ENCODE peak calls at places on chromosomes 5 and 9, in seven cellular contexts. O is HFFc6; D is hypothalamus; F is activated T-helper 1 cell treated with anti-CD3 and anti-CD28 coated beads, Interleukin-12 subunit alpha, Interleukin-12 subunit beta, Interleukin-2, Interleukin-4 antibody, amounts not matched to agents 30 ng/mL and 10 ng/mL and 1 ng/mL, durations not matched to agents 14 hours and 24 hours and 36 hours; H is AG08395; Y is fibroblast of the conjunctiva; T is prostate gland. U is an unnamed sample.

GRCh38 chr5:78633710-78634109 is 14.9 kb downstream of the LHFPL2 start:
- DNase-seq in O (no peak), D (no peak), F (no peak), H (peak; percentile 18), Y (no peak), T (no peak), U (no peak)

GRCh38 chr5:158752656-158752973 is 347.1 kb downstream of the EBF1 start:
- DNase-seq in O (no peak), D (no peak), F (no peak), H (no peak), Y (no peak), T (no peak), U (no peak)

GRCh38 chr9:136745389-136746218 is 2.7 kb downstream of the LCN6 start:
- DNase-seq in O (no peak), D (no peak), F (no peak), H (no peak), Y (no peak), T (no peak), U (no peak)

GRCh38 chr5:534743-535671 is 10.8 kb upstream of the SLC9A3 start:
- DNase-seq in O (no peak), D (no peak), F (no peak), H (no peak), Y (no peak), T (no peak), U (no peak)

GRCh38 chr9:95516736-95517558 is at the start of gene PTCH1:
- DNase-seq in O (no peak), D (no peak), F (no peak), H (peak; percentile 34), Y (no peak), T (peak; percentile 69), U (peak; percentile 67)

GRCh38 chr9:95131023-95131943 is 186.2 kb downstream of the FANCC start:
- DNase-seq in O (peak; percentile 50), D (peak; percentile 48), F (peak; percentile 26), H (peak; percentile 81), Y (no peak), T (peak; percentile 63), U (no peak)

GRCh38 chr5:137706841-137707240 is 29.0 kb downstream of the KLHL3 start:
- DNase-seq in O (peak; percentile 55), D (no peak), F (no peak), H (no peak), Y (no peak), T (no peak), U (no peak)

GRCh38 chr5:158770506-158770905 is 329.2 kb downstream of the EBF1 start:
- DNase-seq in O (no peak), D (no peak), F (no peak), H (no peak), Y (peak; percentile 68), T (no peak), U (no peak)

GRCh38 chr9:136253246-136254130 is 7.9 kb upstream of the QSOX2 start:
- DNase-seq in O (no peak), D (no peak), F (no peak), H (no peak), Y (no peak), T (no peak), U (no peak)

GRCh38 chr5:168347368-168347767 is 55.9 kb downstream of the WWC1 start:
- DNase-seq in O (no peak), D (no peak), F (no peak), H (no peak), Y (no peak), T (no peak), U (no peak)

GRCh38 chr9:123679330-123679987 is 250.5 kb downstream of the DENND1A start:
- DNase-seq in O (no peak), D (no peak), F (no peak), H (peak; percentile 54), Y (no peak), T (no peak), U (no peak)

GRCh38 chr9:90300901-90301688 is 341.5 kb downstream of the DIRAS2 start:
- DNase-seq in O (peak; percentile 75), D (no peak), F (no peak), H (peak; percentile 93), Y (peak; percentile 89), T (no peak), U (no peak)

GRCh38 chr9:94056442-94056974 is 27.8 kb upstream of the PTPDC1 start:
- DNase-seq in O (peak; percentile 79), D (no peak), F (no peak), H (peak; percentile 71), Y (peak; percentile 37), T (peak; percentile 10), U (no peak)

GRCh38 chr5:124372457-124372856 is 374.0 kb downstream of the ZNF608 start:
- DNase-seq in O (no peak), D (no peak), F (no peak), H (peak; percentile 25), Y (no peak), T (no peak), U (no peak)

U was measured in suprapubic skin.